ENCODE peak calls at places on chromosome 5, in nine cellular contexts. X is HepG2; N is mucosa of descending colon; M is fibroblast of lung; G is CD8-positive, alpha-beta T cell; Y is astrocyte; S is tibial artery; P is suprapubic skin; L is stomach. J is an unnamed sample.

GRCh38 chr5:94793816-94794198 is 175.3 kb downstream of the SLF1 start:
- DNase-seq in X (no peak), N (no peak), M (peak; percentile 14), G (no peak), Y (peak; percentile 74), S (no peak), P (no peak), L (no peak), J (no peak)

GRCh38 chr5:72076901-72077300 is 30.4 kb upstream of the MAP1B start:
- DNase-seq in X (no peak), N (no peak), M (no peak), G (no peak), Y (no peak), S (no peak), P (no peak), L (no peak), J (no peak)

GRCh38 chr5:173451031-173451430 is 122.8 kb upstream of the STC2 start:
- DNase-seq in X (peak; percentile 49), N (no peak), M (no peak), G (no peak), Y (no peak), S (no peak), P (no peak), L (no peak), J (no peak)

GRCh38 chr5:33650911-33651310 is 210.1 kb downstream of the TARS1 start:
- DNase-seq in X (no peak), N (no peak), M (no peak), G (no peak), Y (peak; percentile 73), S (no peak), P (no peak), L (no peak), J (no peak)

GRCh38 chr5:180208435-180209081 is 453 bp downstream of the RASGEF1C start:
- DNase-seq in X (no peak), N (peak; percentile 36), M (no peak), G (no peak), Y (no peak), S (no peak), P (no peak), L (no peak), J (no peak)

GRCh38 chr5:150227606-150228273 is 37.9 kb downstream of the SLC6A7 start:
- DNase-seq in X (no peak), N (no peak), M (peak; percentile 39), G (no peak), Y (no peak), S (no peak), P (no peak), L (no peak), J (no peak)

GRCh38 chr5:123115020-123115419 is 26.0 kb downstream of the PRDM6 start:
- DNase-seq in X (no peak), N (no peak), M (no peak), G (no peak), Y (no peak), S (no peak), P (no peak), L (no peak), J (no peak)

GRCh38 chr5:101675510-101675909 is 620.6 kb downstream of the SLCO4C1 start:
- DNase-seq in X (no peak), N (no peak), M (no peak), G (no peak), Y (no peak), S (no peak), P (no peak), L (no peak), J (no peak)

GRCh38 chr5:106399381-106399780 is 1271.4 kb downstream of the EFNA5 start:
- DNase-seq in X (no peak), N (no peak), M (peak; percentile 55), G (no peak), Y (peak; percentile 74), S (no peak), P (no peak), L (no peak), J (no peak)

GRCh38 chr5:32004404-32004803 is 169.7 kb downstream of the GOLPH3 start:
- DNase-seq in X (no peak), N (no peak), M (no peak), G (no peak), Y (no peak), S (no peak), P (no peak), L (no peak), J (no peak)

GRCh38 chr5:166497705-166498104 is 1793.7 kb upstream of the WWC1 start:
- DNase-seq in X (no peak), N (no peak), M (no peak), G (no peak), Y (no peak), S (no peak), P (no peak), L (no peak), J (no peak)

GRCh38 chr5:155017610-155018009 is 4.1 kb downstream of the KIF4B start:
- DNase-seq in X (no peak), N (no peak), M (no peak), G (no peak), Y (no peak), S (no peak), P (no peak), L (no peak), J (no peak)

GRCh38 chr5:133844836-133845235 is 123.6 kb downstream of the C5orf15 start:
- DNase-seq in X (no peak), N (no peak), M (no peak), G (no peak), Y (no peak), S (peak; percentile 46), P (peak; percentile 53), L (no peak), J (no peak)

GRCh38 chr5:154732212-154732611 is 23.0 kb upstream of the LARP1 start:
- DNase-seq in X (peak; percentile 66), N (no peak), M (no peak), G (no peak), Y (no peak), S (no peak), P (no peak), L (no peak), J (no peak)

GRCh38 chr5:68343421-68343826 is 127.9 kb downstream of the PIK3R1 start:
- DNase-seq in X (no peak), N (no peak), M (peak; percentile 80), G (no peak), Y (peak; percentile 91), S (peak; percentile 92), P (no peak), L (peak; percentile 46), J (no peak)

GRCh38 chr5:143979044-143979690 is 167.2 kb downstream of the HMHB1 start:
- DNase-seq in X (no peak), N (no peak), M (no peak), G (no peak), Y (no peak), S (no peak), P (no peak), L (no peak), J (no peak)

GRCh38 chr5:112822456-112822855 is 38.6 kb upstream of the SRP19 start:
- DNase-seq in X (no peak), N (no peak), M (no peak), G (no peak), Y (no peak), S (no peak), P (no peak), L (no peak), J (no peak)

GRCh38 chr5:9479361-9479760 is 66.5 kb downstream of the SEMA5A start:
- DNase-seq in X (no peak), N (no peak), M (no peak), G (no peak), Y (peak; percentile 91), S (no peak), P (no peak), L (no peak), J (no peak)

GRCh38 chr5:163489055-163489744 is 16.2 kb upstream of the MAT2B start:
- DNase-seq in X (peak; percentile 18), N (no peak), M (peak; percentile 34), G (no peak), Y (no peak), S (no peak), P (no peak), L (no peak), J (no peak)

DNA sequence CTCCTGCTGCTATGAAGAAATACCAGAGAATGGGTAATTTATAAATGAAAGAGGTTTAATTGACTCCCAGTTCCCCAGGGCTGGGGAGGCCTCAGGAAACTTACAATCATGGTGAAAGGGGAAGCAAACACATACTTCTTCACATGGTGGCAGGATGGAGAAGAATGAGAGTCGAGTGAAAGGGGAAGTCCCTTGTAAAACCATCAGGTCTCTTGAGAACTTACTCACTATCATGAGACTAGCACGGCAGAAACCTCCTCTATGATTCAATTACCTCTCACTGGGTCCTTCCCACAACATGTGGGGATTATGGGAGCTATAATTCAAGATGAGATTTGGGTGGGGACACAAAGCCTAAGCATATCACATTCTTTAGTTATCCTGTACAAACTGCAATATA is 609.4 kb downstream of the MTRR start:
- DNase-seq in X (no peak), N (no peak), M (no peak), G (no peak), Y (no peak), S (no peak), P (no peak), L (no peak), J (no peak)
- H3K9me3 ChIP-seq in X (peaks cover 84% of the 10 kb centered on the region), N (no peaks in the 10 kb centered on the region), M (no peaks in the 10 kb centered on the region), G (no peaks in the 10 kb centered on the region), Y (no peaks in the 10 kb centered on the region), S (no peaks in the 10 kb centered on the region), P (no peaks in the 10 kb centered on the region), L (no peaks in the 10 kb centered on the region), J (no peaks in the 10 kb centered on the region)

DNA sequence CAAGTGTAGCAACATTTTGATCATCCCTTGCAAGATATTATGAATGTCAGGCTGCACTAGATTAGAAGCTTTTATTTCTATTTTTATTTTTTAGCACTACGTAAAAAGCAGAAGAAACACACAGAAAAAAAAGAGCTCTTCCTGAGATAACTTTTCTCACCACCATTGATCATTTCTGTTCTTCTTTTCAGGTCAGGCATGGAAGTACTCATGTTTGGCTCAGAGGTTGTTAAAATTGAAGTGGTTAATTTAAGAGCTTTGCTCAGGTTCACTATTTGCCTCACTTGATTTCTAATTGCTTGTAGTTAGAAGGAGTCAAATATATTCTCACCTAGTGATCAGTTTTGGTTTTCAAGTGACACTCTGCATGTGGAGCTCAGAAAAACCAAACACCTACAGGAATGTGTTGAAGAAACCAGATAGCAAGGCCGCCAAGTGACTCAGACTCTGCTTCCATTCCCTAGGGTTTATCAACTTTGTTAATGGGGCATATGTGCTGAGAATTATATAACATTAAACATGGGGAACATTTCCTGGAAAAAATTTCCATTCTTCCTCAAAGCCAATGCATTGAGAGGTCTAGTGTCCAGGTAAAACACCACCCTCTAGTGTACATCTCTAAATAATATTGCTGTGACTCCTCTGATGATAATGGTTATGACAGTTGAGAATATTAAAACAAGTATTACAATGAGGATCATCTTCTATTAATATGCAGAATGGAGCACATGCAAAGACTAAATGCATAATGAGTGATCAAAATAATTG is 679.7 kb downstream of the CETN3 start:
- DNase-seq in X (no peak), N (no peak), M (no peak), G (no peak), Y (peak; percentile 38), S (no peak), P (no peak), L (no peak), J (no peak)
- TF ChIP-seq CTCF in X (no peak), N (no peak), M (no peak), G (no peak), Y (no peak), S (no peak), P (no peak), L (no peak), J (no peak)

GRCh38 chr5:56827923-56828322 is 12.6 kb downstream of the MAP3K1 start:
- DNase-seq in X (no peak), N (no peak), M (no peak), G (no peak), Y (no peak), S (no peak), P (no peak), L (no peak), J (no peak)
- H3K4me1 ChIP-seq in X (peaks cover 78% of the 10 kb centered on the region), N (no peaks in the 10 kb centered on the region), M (no peaks in the 10 kb centered on the region), G (peaks cover 62% of the 10 kb centered on the region), Y (no peaks in the 10 kb centered on the region), S (peaks cover 19% of the 10 kb centered on the region), P (peaks cover 85% of the 10 kb centered on the region), L (peaks cover 42% of the 10 kb centered on the region), J (no peaks in the 10 kb centered on the region)

GRCh38 chr5:2258861-2259260 is 376.1 kb upstream of the IRX4 start:
- DNase-seq in X (no peak), N (no peak), M (no peak), G (no peak), Y (no peak), S (no peak), P (no peak), L (no peak), J (no peak)
- H3K9me3 ChIP-seq in X (no peaks in the 10 kb centered on the region), N (no peaks in the 10 kb centered on the region), M (no peaks in the 10 kb centered on the region), G (no peaks in the 10 kb centered on the region), Y (peaks cover 21% of the 10 kb centered on the region), S (no peaks in the 10 kb centered on the region), P (no peaks in the 10 kb centered on the region), L (no peaks in the 10 kb centered on the region), J (no peaks in the 10 kb centered on the region)